ENCODE peak calls at places on chromosomes 16 and 17, in ten cellular contexts. O is CD4-positive, alpha-beta T cell; F is stomach; G is body of pancreas; M is tibial nerve; W is neural progenitor cell; Y is HCT116; K is breast epithelium; Q is fibroblast of lung; Z is lower lobe of right lung. S is an unnamed sample.

GRCh38 chr16:55116165-55116894 is 185.7 kb downstream of the IRX5 start:
- DNase-seq in M (no peak), Z (no peak), G (no peak), K (no peak), O (no peak), Y (no peak), W (no peak), Q (peak; percentile 14), F (no peak), S (no peak)

GRCh38 chr16:77172964-77173363 is 18.0 kb upstream of the MON1B start:
- DNase-seq in G (no peak), M (no peak), F (no peak), O (no peak), Y (no peak), Z (no peak), Q (no peak), K (no peak), W (no peak), S (no peak)

GRCh38 chr16:637081-638018 is 1.2 kb upstream of the METTL26 start:
- DNase-seq in O (peak; percentile 88), Q (peak; percentile 78), M (peak; percentile 89), Y (no peak), K (peak; percentile 96), F (peak; percentile 92), W (peak; percentile 73), Z (peak; percentile 91), G (peak; percentile 90), S (peak; percentile 96)

GRCh38 chr17:46002311-46002972 is 3.4 kb downstream of the STH start:
- DNase-seq in W (peak; percentile 74), Y (peak; percentile 43), F (peak; percentile 83), M (peak; percentile 81), K (peak; percentile 77), O (peak; percentile 75), Q (peak; percentile 33), Z (peak; percentile 73), G (peak; percentile 84), S (peak; percentile 54)

GRCh38 chr17:36593651-36594316 is 2.1 kb downstream of the DHRS11 start:
- DNase-seq in Y (no peak), F (no peak), M (no peak), W (no peak), G (no peak), Z (peak; percentile 14), Q (peak; percentile 5), O (no peak), K (peak; percentile 25), S (no peak)

GRCh38 chr17:3984719-3985444 is 20.6 kb upstream of the ATP2A3 start:
- DNase-seq in Q (no peak), O (no peak), G (no peak), F (no peak), W (no peak), Y (no peak), K (no peak), Z (no peak), M (no peak), S (no peak)

GRCh38 chr16:56631832-56632159 is 663 bp upstream of the MT1M start:
- DNase-seq in F (no peak), G (no peak), Y (no peak), O (no peak), K (no peak), Z (no peak), M (no peak), Q (no peak), W (no peak), S (no peak)

GRCh38 chr16:70759666-70760065 is 41.3 kb downstream of the VAC14 start:
- DNase-seq in Z (no peak), W (no peak), O (no peak), M (no peak), G (no peak), F (no peak), Y (no peak), Q (no peak), K (no peak), S (no peak)

GRCh38 chr17:78185981-78186688 is 717 bp downstream of the TK1 start:
- DNase-seq in Y (no peak), Q (no peak), F (no peak), M (no peak), G (peak; percentile 50), Z (peak; percentile 75), W (peak; percentile 42), O (no peak), K (no peak), S (no peak)

GRCh38 chr16:565420-566330 is 1.1 kb upstream of the NHLRC4 start:
- DNase-seq in Y (no peak), G (no peak), M (no peak), Q (peak; percentile 22), F (no peak), Z (no peak), O (no peak), W (no peak), K (peak; percentile 74), S (no peak)

GRCh38 chr16:4261557-4262172 is 11.2 kb downstream of the TFAP4 start:
- DNase-seq in K (no peak), Z (no peak), O (peak; percentile 42), G (peak; percentile 19), M (no peak), Q (peak; percentile 14), F (no peak), Y (peak; percentile 22), W (peak; percentile 89), S (no peak)

DNA sequence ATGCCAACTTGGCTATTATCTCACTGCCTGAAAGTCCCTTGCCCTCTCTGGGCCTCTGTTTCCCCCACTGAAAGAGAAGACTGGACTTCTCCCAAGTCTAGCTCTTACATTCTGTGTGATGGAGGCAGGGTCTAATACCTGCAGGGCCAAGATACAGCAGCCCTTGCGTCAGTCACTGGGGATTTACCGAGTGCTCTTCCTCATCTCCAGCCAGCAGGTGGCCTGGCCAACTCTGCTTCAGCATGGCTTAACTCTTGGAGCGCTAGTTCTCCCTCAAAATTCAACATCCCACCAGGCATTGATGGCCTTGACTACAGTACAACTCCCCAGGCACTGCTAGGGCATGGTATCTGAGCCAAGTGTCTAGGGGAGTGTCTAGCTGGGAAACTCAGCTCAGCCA is 19.9 kb upstream of the MTMR4 start:
- DNase-seq in G (no peak), W (no peak), K (no peak), M (no peak), Y (no peak), Q (no peak), Z (no peak), F (no peak), O (no peak), S (no peak)
- H3K27ac ChIP-seq in G (no peak overlapping the region), W (no peak overlapping the region), K (no peak overlapping the region), M (no peak overlapping the region), Y (no peak overlapping the region), Q (no peak overlapping the region), Z (no peak overlapping the region), F (no peak overlapping the region), O (no peak overlapping the region), S (peak overlapping the region; percentile 96)

GRCh38 chr16:89706446-89707260 is 5.1 kb upstream of the SPATA2L start:
- DNase-seq in F (no peak), K (no peak), M (no peak), Z (no peak), O (no peak), Y (no peak), G (no peak), W (no peak), Q (no peak), S (no peak)
- H3K27ac ChIP-seq in F (no peak overlapping the region), K (no peak overlapping the region), M (peak overlapping the region; percentile 12), Z (no peak overlapping the region), O (no peak overlapping the region), Y (peak overlapping the region; percentile 37), G (no peak overlapping the region), W (no peak overlapping the region), Q (no peak overlapping the region), S (peak overlapping the region; percentile 59)

GRCh38 chr17:76684756-76685155 is 26.0 kb downstream of the MXRA7 start:
- DNase-seq in M (no peak), F (no peak), G (no peak), O (no peak), K (no peak), Q (no peak), Z (no peak), Y (no peak), W (no peak), S (no peak)

GRCh38 chr17:76683921-76684745 is 26.6 kb downstream of the MXRA7 start:
- DNase-seq in K (no peak), Q (no peak), Z (no peak), G (no peak), O (no peak), Y (no peak), F (no peak), W (no peak), M (no peak), S (no peak)

GRCh38 chr17:76681222-76682137 is 29.3 kb downstream of the MXRA7 start:
- DNase-seq in K (no peak), O (peak; percentile 73), Z (peak; percentile 73), G (peak; percentile 71), Q (peak; percentile 52), M (peak; percentile 73), Y (peak; percentile 56), F (peak; percentile 80), W (peak; percentile 87), S (peak; percentile 63)

GRCh38 chr17:76683011-76683755 is 27.6 kb downstream of the MXRA7 start:
- DNase-seq in W (peak; percentile 64), Y (no peak), M (no peak), O (no peak), F (no peak), K (no peak), Q (no peak), G (no peak), Z (no peak), S (no peak)

GRCh38 chr17:76682306-76682705 is 28.5 kb downstream of the MXRA7 start:
- DNase-seq in Q (peak; percentile 90), Y (no peak), Z (no peak), G (no peak), O (no peak), M (peak; percentile 43), W (no peak), K (no peak), F (no peak), S (no peak)
- H3K27ac ChIP-seq in Q (peak overlapping the region; percentile 22), Y (no peak overlapping the region), Z (no peak overlapping the region), G (no peak overlapping the region), O (no peak overlapping the region), M (peak overlapping the region; percentile 68), W (no peak overlapping the region), K (peak overlapping the region; percentile 10), F (peak overlapping the region; percentile 28), S (no peak overlapping the region)

GRCh38 chr16:87194172-87194571 is 123.0 kb downstream of the C16orf95 start:
- DNase-seq in Y (no peak), Z (no peak), M (no peak), W (no peak), Q (no peak), O (no peak), F (no peak), K (no peak), G (no peak), S (no peak)

GRCh38 chr16:87195190-87195589 is 122.0 kb downstream of the C16orf95 start:
- DNase-seq in K (no peak), O (no peak), W (no peak), F (no peak), M (no peak), Z (no peak), Q (no peak), Y (no peak), G (no peak), S (no peak)

GRCh38 chr16:87189426-87189825 is 127.8 kb downstream of the C16orf95 start:
- DNase-seq in K (no peak), F (no peak), G (no peak), Q (no peak), W (no peak), O (no peak), M (no peak), Z (no peak), Y (no peak), S (no peak)

GRCh38 chr16:87190288-87191240 is 126.6 kb downstream of the C16orf95 start:
- DNase-seq in Z (no peak), Q (peak; percentile 66), G (no peak), F (no peak), K (no peak), Y (peak; percentile 10), M (no peak), W (no peak), O (no peak), S (no peak)

GRCh38 chr16:87192418-87193073 is 124.6 kb downstream of the C16orf95 start:
- DNase-seq in Q (no peak), G (no peak), W (no peak), K (no peak), Y (no peak), M (no peak), Z (no peak), O (no peak), F (no peak), S (no peak)
- H3K27ac ChIP-seq in Q (no peak overlapping the region), G (no peak overlapping the region), W (no peak overlapping the region), K (no peak overlapping the region), Y (no peak overlapping the region), M (peak overlapping the region; percentile 53), Z (no peak overlapping the region), O (no peak overlapping the region), F (no peak overlapping the region), S (no peak overlapping the region)

S was measured in substantia nigra.